ENCODE peak calls at places on chromosome 16, in nine cellular contexts. V, F, H, D, A, J, Y, O and Q are unnamed samples. For H3K4me1 and H3K27me3, the result is how much of the 10 kb centered on the place peaks cover.

GRCh38 chr16:21611178-21611545 is 11.8 kb downstream of the METTL9 start:
- DNase-seq in J (no peak), F (no peak), O (no peak), H (no peak), D (no peak), A (no peak), V (no peak), Y (no peak), Q (no peak)

GRCh38 chr16:17658881-17659280 is 188.1 kb upstream of the XYLT1 start:
- DNase-seq in Y (no peak), O (peak), J (no peak), H (no peak), D (no peak), F (no peak), V (no peak), A (no peak), Q (no peak)

GRCh38 chr16:17470002-17470870 is 524 bp downstream of the XYLT1 start:
- DNase-seq in D (peak), O (no peak), A (no peak), Y (peak), H (no peak), J (peak), F (no peak), V (no peak), Q (no peak)

GRCh38 chr16:66606000-66606751 is 1.7 kb downstream of the CMTM3 start:
- DNase-seq in Y (no peak), D (no peak), J (no peak), V (no peak), F (no peak), O (no peak), H (no peak), A (no peak), Q (no peak)

GRCh38 chr16:13110124-13110796 is 208.9 kb downstream of the SHISA9 start:
- DNase-seq in Y (no peak), A (peak), F (peak), D (no peak), J (no peak), O (peak), H (no peak), V (peak), Q (no peak)

GRCh38 chr16:19840524-19841110 is 44.0 kb downstream of the GPRC5B start:
- DNase-seq in D (no peak), F (no peak), A (no peak), J (peak), V (no peak), H (no peak), O (no peak), Y (no peak), Q (no peak)

GRCh38 chr16:65576139-65576538 is 454.3 kb upstream of the CDH11 start:
- DNase-seq in V (no peak), O (no peak), Y (no peak), F (no peak), D (no peak), A (no peak), J (no peak), H (no peak), Q (no peak)

GRCh38 chr16:8138666-8139065 is 451.6 kb downstream of the TMEM114 start:
- DNase-seq in Y (no peak), D (no peak), F (no peak), V (no peak), O (no peak), H (no peak), A (no peak), J (no peak), Q (no peak)

GRCh38 chr16:1494711-1495110 is 1.6 kb downstream of the TELO2 start:
- DNase-seq in F (no peak), H (no peak), A (no peak), D (no peak), J (no peak), V (no peak), Y (no peak), O (no peak), Q (peak)

GRCh38 chr16:69924777-69925191 is 26.4 kb upstream of the CLEC18A start:
- DNase-seq in H (no peak), V (no peak), A (no peak), Y (no peak), F (peak), J (no peak), D (no peak), O (peak), Q (peak)

GRCh38 chr16:24689128-24689527 is 40.3 kb upstream of the TNRC6A start:
- DNase-seq in V (no peak), A (peak), J (peak), H (peak), O (peak), Y (no peak), F (no peak), D (no peak), Q (no peak)

GRCh38 chr16:27748868-27749546 is 199.1 kb downstream of the KATNIP start:
- DNase-seq in J (peak), O (peak), A (peak), H (peak), Y (peak), F (no peak), V (peak), D (peak), Q (peak)

GRCh38 chr16:84514874-84515835 is 10.7 kb upstream of the MEAK7 start:
- DNase-seq in D (no peak), O (no peak), H (no peak), Y (peak), V (peak), F (no peak), J (peak), A (no peak), Q (no peak)

DNA sequence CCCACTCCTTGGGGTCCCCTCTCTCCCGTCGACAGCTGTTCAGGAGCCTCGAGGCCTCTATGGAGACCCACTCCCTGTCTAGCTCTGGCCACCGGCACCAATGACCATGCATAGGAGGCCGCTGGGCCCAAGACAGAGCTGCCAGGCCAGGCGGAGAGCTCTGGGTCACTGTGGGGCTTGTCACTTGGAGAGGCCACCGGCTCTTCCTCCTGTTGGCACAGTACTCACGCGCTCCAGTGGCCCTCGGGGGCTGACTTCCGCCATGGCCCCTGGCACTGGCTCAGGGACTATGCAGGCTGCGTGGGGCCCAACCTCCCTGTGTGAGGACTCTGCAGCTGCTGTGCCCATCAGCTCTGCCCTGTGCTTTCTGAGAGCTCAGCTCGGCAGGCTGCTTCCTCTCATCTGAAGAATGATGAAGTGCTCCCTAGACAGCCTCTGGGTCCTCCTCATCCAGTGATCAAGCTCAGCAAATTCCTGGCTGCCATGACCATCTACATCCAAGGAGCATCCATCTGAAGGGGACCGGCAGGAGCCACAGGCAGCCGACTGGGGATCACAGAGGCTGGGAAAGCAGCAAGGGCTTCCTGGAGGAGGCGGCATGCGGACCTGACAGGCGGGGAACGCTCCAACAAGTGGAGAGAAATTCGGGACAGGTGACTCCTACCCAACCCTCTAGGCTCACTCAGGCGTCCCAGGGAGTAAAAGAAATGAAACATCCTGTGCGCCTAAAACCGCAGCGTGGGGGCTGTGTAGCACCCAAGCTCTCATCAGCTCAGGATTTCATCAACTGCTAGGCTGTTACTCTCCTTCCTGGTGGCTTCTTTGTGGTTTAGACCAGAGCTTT is 16.8 kb downstream of the GALNS start:
- DNase-seq in F (no peak), J (no peak), D (no peak), O (no peak), H (no peak), Y (no peak), A (no peak), V (no peak), Q (no peak)
- H3K4me1 ChIP-seq in F (under half), J (under half), D (under half), O (under half), H (under half), Y (under half), A (under half), V (under half), Q (under half)

GRCh38 chr16:50462793-50463507 is 85.2 kb upstream of the NKD1 start:
- DNase-seq in O (no peak), D (no peak), H (no peak), Y (no peak), J (no peak), A (no peak), V (peak), F (no peak), Q (no peak)
- H3K27me3 ChIP-seq in O (under half), D (under half), H (under half), Y (under half), J (half or more), A (under half), V (under half), F (under half), Q (half or more)

GRCh38 chr16:14307623-14308356 is 236.7 kb downstream of the MRTFB start:
- DNase-seq in H (no peak), Y (no peak), O (peak), D (no peak), A (no peak), V (no peak), J (no peak), F (no peak), Q (peak)
- H3K4me1 ChIP-seq in H (half or more), Y (under half), O (under half), D (under half), A (under half), V (under half), J (under half), F (half or more), Q (half or more)

GRCh38 chr16:49341706-49342105 is 31.9 kb upstream of the C16orf78 start:
- DNase-seq in F (no peak), Y (no peak), D (no peak), V (no peak), O (no peak), A (no peak), H (no peak), J (no peak), Q (no peak)
- H3K27me3 ChIP-seq in F (under half), Y (under half), D (under half), V (under half), O (under half), A (under half), H (under half), J (under half), Q (half or more)

DNA sequence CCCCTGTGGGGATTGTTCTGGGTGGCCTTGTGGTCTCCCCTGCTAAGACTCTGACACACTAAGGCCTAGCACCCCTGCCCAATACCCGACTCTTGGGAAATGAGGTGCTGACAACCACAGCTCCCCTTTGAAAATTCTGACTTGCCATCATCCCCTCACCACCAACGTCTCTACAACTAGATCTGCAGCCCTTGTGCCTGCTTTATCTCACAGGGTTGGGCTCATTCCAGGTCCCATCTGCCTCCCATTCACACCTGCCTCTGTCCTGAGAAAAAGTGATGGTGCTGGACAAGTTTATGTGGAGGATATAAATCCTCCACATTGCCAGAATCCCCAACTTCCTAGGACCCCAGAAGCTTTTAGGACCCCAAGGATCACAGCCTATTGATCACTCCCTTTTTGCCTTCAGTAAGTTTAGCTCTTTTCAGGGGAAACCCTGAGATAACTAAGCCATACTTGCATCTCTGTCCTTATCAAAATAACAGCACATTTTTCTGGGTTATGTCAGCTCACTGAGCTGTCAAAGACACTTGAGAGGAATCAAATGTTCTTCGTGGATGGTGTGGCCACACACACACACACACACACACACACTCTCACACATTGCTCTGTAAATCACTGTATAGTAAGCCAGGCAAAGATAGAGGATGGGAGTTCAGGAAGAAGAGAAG is 136.8 kb upstream of the CES5A start:
- DNase-seq in H (no peak), Y (no peak), J (peak), F (no peak), V (no peak), O (no peak), A (no peak), D (no peak), Q (no peak)
- H3K4me1 ChIP-seq in H (under half), Y (under half), J (under half), F (under half), V (under half), O (under half), A (under half), D (under half), Q (under half)

DNA sequence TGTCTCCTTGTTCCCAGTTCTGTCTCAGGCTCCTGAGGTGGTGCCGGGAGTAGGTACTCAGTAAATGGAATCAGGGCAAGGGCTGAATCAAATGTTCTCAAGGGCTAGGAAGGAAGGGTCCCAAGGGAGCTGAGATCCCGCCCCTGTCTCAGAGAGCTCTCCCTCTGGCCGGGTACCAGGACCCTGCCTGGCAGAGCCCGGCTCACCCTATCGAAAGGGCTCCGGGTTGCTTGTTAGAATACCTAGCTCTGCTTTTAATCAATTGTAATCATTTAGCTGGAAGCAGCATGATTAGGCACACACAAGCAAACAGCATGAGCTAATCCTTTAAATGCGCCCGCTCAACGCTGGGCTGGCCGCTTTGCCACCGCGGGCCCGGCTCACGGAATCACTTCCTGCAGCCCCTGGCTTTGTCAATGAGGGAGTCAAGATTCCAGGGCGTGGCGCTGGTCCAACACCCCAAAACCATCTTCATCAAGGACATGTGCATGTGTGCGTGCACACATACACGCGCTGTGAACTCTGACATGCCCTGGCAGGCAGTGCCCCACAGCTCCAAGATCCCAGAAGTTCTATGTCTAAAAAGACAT is 140.9 kb downstream of the C16orf78 start:
- DNase-seq in O (no peak), J (no peak), Y (no peak), D (no peak), A (no peak), H (no peak), V (no peak), F (no peak), Q (no peak)
- H3K27me3 ChIP-seq in O (under half), J (under half), Y (under half), D (under half), A (under half), H (under half), V (under half), F (under half), Q (under half)

DNA sequence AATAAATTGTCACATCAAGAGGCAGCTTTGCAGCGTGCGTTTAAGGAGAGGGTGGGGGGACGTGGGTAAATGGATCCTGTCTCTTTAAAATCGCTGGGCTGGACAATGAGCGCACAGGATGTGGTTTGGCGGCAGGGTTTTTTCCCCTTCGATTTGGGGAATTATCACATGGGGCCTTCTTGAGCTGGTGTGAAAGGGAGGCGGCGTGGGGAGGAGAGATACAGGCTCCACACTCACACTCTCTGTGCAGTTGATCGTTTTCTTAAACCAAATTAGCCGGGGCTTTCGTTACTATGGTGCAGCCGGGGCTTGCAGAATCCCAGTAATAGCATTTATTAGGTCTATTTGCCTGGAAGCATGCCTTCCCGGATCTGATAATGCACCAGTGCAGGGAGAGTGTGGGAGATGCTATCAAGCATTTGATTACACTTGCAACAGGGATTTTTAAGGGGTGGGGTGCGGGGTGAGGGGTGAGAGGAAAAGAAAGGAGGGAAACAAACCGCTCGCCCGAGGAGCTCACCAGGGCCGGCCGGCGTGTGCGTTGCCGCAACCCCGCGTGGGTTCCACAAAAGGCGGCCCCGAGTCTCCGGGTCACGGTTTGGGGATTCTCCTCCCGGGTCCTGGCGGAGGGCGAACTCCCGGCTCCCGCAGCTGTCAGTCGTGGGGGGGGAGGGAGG is 58.9 kb upstream of the GSE1 start:
- DNase-seq in F (no peak), A (no peak), D (peak), H (peak), Y (peak), J (peak), V (peak), O (peak), Q (peak)
- H3K4me1 ChIP-seq in F (under half), A (under half), D (under half), H (half or more), Y (under half), J (under half), V (under half), O (under half), Q (under half)

GRCh38 chr16:50526249-50526648 is 21.9 kb upstream of the NKD1 start:
- DNase-seq in A (peak), H (no peak), F (no peak), O (no peak), J (no peak), Y (no peak), D (no peak), V (peak), Q (no peak)

GRCh38 chr16:50525716-50526115 is 22.5 kb upstream of the NKD1 start:
- DNase-seq in F (no peak), D (no peak), Y (no peak), H (no peak), O (no peak), V (peak), J (no peak), A (peak), Q (no peak)

GRCh38 chr16:50529334-50529733 is 18.9 kb upstream of the NKD1 start:
- DNase-seq in Y (no peak), O (no peak), V (no peak), F (no peak), H (no peak), A (no peak), J (no peak), D (no peak), Q (no peak)

GRCh38 chr16:50528820-50529219 is 19.4 kb upstream of the NKD1 start:
- DNase-seq in A (peak), F (no peak), D (no peak), V (no peak), H (no peak), O (no peak), J (no peak), Y (no peak), Q (no peak)

GRCh38 chr16:50526796-50527195 is 21.4 kb upstream of the NKD1 start:
- DNase-seq in O (no peak), D (no peak), Y (no peak), H (no peak), V (peak), A (peak), J (no peak), F (no peak), Q (no peak)
- H3K27me3 ChIP-seq in O (under half), D (under half), Y (under half), H (under half), V (under half), A (under half), J (under half), F (under half), Q (under half)

GRCh38 chr16:54509406-54509931 is 222.9 kb upstream of the IRX3 start:
- DNase-seq in D (no peak), A (no peak), H (no peak), Y (no peak), F (no peak), O (no peak), V (no peak), J (no peak), Q (no peak)

GRCh38 chr16:54505479-54506247 is 219.1 kb upstream of the IRX3 start:
- DNase-seq in O (no peak), D (no peak), A (no peak), F (no peak), J (no peak), Y (no peak), V (no peak), H (no peak), Q (no peak)

GRCh38 chr16:54506691-54507090 is 220.1 kb upstream of the IRX3 start:
- DNase-seq in D (no peak), V (no peak), A (no peak), F (no peak), H (no peak), J (peak), Y (no peak), O (no peak), Q (no peak)

GRCh38 chr16:54504372-54504771 is 217.8 kb upstream of the IRX3 start:
- DNase-seq in O (no peak), J (peak), D (peak), F (no peak), A (no peak), H (no peak), Y (peak), V (no peak), Q (peak)

DNA sequence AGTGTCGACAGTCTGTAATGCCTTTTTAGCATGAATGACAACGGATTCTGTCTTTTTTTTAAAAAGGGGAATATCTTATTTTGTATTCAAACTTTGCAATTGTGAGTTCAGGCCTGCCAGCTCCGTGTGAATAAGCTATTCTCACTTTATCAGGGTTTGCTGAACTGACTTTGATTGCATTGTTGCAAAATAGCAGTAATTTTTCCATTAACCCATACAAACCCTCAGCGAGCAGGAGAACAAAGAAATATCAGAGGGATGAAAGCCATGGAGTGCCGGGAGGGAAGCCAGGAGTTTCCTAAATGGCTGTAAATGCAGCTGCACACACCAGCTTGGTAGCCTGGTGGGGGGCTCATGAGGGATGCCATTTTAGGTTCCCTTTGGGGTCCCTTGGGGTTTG is 220.5 kb upstream of the IRX3 start:
- DNase-seq in O (peak), F (no peak), J (no peak), A (no peak), D (no peak), H (no peak), Y (no peak), V (no peak), Q (no peak)
- H3K4me1 ChIP-seq in O (under half), F (under half), J (half or more), A (under half), D (under half), H (under half), Y (under half), V (under half), Q (half or more)